ENCODE peak calls at places on chromosome 6, in eight cellular contexts. J is endothelial cell of umbilical vein, M is tibial nerve, S is sigmoid colon, P is ovary, V is prostate gland, D is K562, H is HCT116. R is an unnamed sample.

GRCh38 chr6:54262956-54263355 is 45.3 kb upstream of the TINAG start:
- DNase-seq in J (no peak), M (no peak), S (no peak), P (no peak), V (no peak), D (no peak), H (no peak), R (no peak)

GRCh38 chr6:6386010-6386409 is 65.5 kb upstream of the F13A1 start:
- DNase-seq in J (no peak), M (no peak), S (no peak), P (no peak), V (no peak), D (no peak), H (no peak), R (no peak)

GRCh38 chr6:35804996-35805736 is at the start of gene LHFPL5:
- DNase-seq in J (peak; percentile 35), M (no peak), S (no peak), P (peak; percentile 71), V (no peak), D (peak; percentile 95), H (no peak), R (no peak)

GRCh38 chr6:152099816-152100618 is 292.5 kb downstream of the ESR1 start:
- DNase-seq in J (peak; percentile 68), M (no peak), S (no peak), P (no peak), V (no peak), D (no peak), H (no peak), R (peak; percentile 80)

GRCh38 chr6:141521440-141521839 is 611.3 kb upstream of the GJE1 start:
- DNase-seq in J (peak; percentile 24), M (no peak), S (no peak), P (no peak), V (no peak), D (no peak), H (no peak), R (no peak)

GRCh38 chr6:21384211-21384610 is 209.3 kb upstream of the SOX4 start:
- DNase-seq in J (no peak), M (no peak), S (no peak), P (no peak), V (no peak), D (no peak), H (no peak), R (no peak)

GRCh38 chr6:34484899-34485298 is 19.0 kb downstream of the PACSIN1 start:
- DNase-seq in J (no peak), M (no peak), S (no peak), P (no peak), V (no peak), D (peak; percentile 52), H (peak; percentile 28), R (no peak)

GRCh38 chr6:24936641-24937317 is 1.0 kb upstream of the RIPOR2 start:
- DNase-seq in J (no peak), M (no peak), S (no peak), P (no peak), V (no peak), D (no peak), H (no peak), R (no peak)

GRCh38 chr6:80214436-80215022 is 108.1 kb downstream of the BCKDHB start:
- DNase-seq in J (peak; percentile 62), M (no peak), S (no peak), P (no peak), V (peak; percentile 10), D (peak; percentile 51), H (peak; percentile 22), R (no peak)

GRCh38 chr6:166330612-166331011 is 11.7 kb downstream of the SFT2D1 start:
- DNase-seq in J (no peak), M (no peak), S (no peak), P (peak; percentile 54), V (no peak), D (peak; percentile 98), H (no peak), R (no peak)

GRCh38 chr6:114344216-114344970 is 1.6 kb upstream of the HS3ST5 start:
- DNase-seq in J (peak; percentile 6), M (no peak), S (no peak), P (no peak), V (no peak), D (no peak), H (no peak), R (no peak)

GRCh38 chr6:91708534-91708933 is 1121.7 kb upstream of the MAP3K7 start:
- DNase-seq in J (no peak), M (no peak), S (no peak), P (no peak), V (no peak), D (no peak), H (no peak), R (no peak)

GRCh38 chr6:63764318-63764916 is 128.8 kb downstream of the PHF3 start:
- DNase-seq in J (peak; percentile 52), M (no peak), S (no peak), P (no peak), V (no peak), D (no peak), H (peak; percentile 29), R (no peak)

GRCh38 chr6:170203212-170203611 is 87.7 kb downstream of the DLL1 start:
- DNase-seq in J (no peak), M (peak; percentile 1), S (no peak), P (no peak), V (peak; percentile 3), D (no peak), H (no peak), R (peak; percentile 66)

GRCh38 chr6:39330476-39330875 is 8.0 kb upstream of the KCNK16 start:
- DNase-seq in J (no peak), M (no peak), S (no peak), P (no peak), V (peak; percentile 61), D (no peak), H (no peak), R (no peak)

DNA sequence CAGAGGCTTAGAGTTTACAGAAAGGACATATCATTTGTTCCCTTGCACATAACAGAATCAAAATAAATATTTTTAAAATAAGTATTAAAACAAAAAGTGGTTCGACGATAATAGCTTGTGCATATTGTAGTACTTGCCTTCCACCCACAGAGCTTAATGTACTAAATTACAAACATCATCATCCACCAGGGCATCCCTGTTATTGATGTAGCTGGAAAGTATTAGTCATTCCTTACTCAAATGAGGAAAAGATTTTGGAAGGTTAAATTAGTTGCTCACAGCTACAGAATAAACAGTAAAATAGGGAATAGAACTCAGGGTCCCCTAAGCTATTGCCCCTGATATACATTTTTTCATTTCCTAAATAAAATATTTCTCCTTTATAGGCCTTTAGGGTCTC is 150.3 kb downstream of the PTPRK start:
- DNase-seq in J (peak; percentile 71), M (no peak), S (no peak), P (no peak), V (no peak), D (no peak), H (no peak), R (no peak)
- TF ChIP-seq CTCF in J (no peak), M (no peak), S (no peak), P (peak; percentile 39), V (no peak), D (no peak), H (no peak), R (no peak)

DNA sequence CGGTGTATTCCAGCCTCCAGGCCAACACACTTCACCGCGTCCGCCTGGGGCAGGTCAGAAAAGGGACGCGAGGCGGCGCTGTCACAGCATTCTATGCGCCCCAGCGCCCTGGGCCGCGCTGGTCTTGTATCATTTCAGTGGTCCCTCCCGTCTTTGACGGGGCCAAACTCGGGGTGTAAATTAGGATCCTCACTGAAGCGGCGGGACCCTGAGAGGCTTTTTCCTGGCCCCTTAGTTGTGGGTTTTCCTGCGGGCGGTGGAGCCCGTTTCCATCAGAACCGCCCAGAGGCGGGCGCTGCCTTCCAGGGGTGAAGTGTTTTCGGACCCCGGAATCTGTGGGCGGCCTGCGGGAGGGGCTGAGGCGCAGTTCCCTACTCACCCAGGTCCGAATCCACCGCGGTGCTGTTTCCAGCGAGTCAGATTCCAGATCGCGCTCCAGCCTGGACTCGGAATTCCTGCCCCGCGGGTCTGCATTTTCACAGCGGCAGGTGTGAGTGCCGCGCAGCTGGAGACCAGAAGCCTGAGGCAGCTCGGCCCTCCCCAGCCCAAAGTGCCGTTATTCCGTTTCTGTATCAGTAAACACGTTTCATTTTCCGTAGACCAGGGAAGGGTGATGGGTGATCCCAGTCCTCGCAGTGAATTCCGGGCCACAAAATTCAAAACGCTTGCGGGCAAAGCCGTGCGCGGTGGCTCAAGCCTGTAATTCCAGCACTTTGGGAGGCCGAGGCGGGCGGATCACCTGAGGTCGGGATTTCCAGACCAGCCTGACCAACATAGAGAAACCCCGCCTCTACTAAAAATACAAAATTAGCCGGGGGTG is 3.9 kb upstream of the MICB start:
- DNase-seq in J (peak; percentile 86), M (peak; percentile 85), S (peak; percentile 84), P (peak; percentile 68), V (peak; percentile 73), D (peak; percentile 84), H (peak; percentile 66), R (peak; percentile 95)
- H3K27ac ChIP-seq in J (peak overlapping the region; percentile 74), M (peak overlapping the region; percentile 84), S (peak overlapping the region; percentile 59), P (no peak overlapping the region), V (peak overlapping the region; percentile 38), D (peak overlapping the region; percentile 69), H (peak overlapping the region; percentile 76), R (peak overlapping the region; percentile 84)

GRCh38 chr6:52363222-52363867 is 1.4 kb downstream of the PAQR8 start:
- DNase-seq in J (no peak), M (no peak), S (no peak), P (peak; percentile 43), V (no peak), D (no peak), H (no peak), R (no peak)

GRCh38 chr6:52361347-52361944 is 505 bp upstream of the PAQR8 start:
- DNase-seq in J (no peak), M (peak; percentile 33), S (peak; percentile 72), P (peak; percentile 38), V (no peak), D (peak; percentile 44), H (no peak), R (no peak)

GRCh38 chr6:52362443-52363221 is 681 bp downstream of the PAQR8 start:
- DNase-seq in J (peak; percentile 18), M (peak; percentile 17), S (peak; percentile 65), P (peak; percentile 69), V (no peak), D (peak; percentile 47), H (no peak), R (no peak)

GRCh38 chr6:52360601-52361346 is 1.2 kb upstream of the PAQR8 start:
- DNase-seq in J (no peak), M (no peak), S (no peak), P (no peak), V (no peak), D (peak; percentile 46), H (no peak), R (no peak)

DNA sequence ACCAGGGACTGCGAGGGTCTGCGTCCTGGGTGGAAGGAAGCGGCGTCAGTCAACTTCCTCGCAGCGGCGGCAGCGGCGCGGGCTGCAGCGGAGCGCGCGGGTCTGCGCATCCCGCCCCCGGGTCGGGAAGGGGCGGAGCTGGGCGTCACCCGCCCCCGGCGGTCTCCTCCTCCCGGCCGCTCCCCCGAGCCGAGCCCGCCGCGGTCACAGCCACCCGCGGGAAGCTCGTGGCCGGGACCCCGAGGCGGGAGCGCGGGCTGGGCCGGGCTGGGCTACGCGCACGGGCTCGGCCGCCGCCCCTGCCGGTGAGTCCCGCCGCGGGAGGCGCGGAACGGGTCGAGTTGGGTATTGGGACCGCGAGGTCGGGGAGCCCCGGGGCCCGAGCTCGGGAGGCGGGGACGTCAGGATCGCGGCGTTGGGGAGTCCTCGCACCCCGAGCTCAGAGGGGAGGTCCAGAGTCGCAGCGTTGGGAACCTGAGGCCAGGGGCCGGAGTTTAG is at the start of gene PAQR8:
- DNase-seq in J (peak; percentile 66), M (peak; percentile 33), S (peak; percentile 87), P (peak; percentile 87), V (peak; percentile 48), D (peak; percentile 96), H (peak; percentile 10), R (no peak)
- TF ChIP-seq POLR2A in J (peak; percentile 42), M (peak; percentile 87), S (peak; percentile 25), P (peak; percentile 80), V (peak; percentile 59), D (peak; percentile 66), H (peak; percentile 86), R (no peak)

GRCh38 chr6:135506270-135506997 is 8.9 kb upstream of the AHI1 start:
- DNase-seq in J (peak; percentile 61), M (no peak), S (no peak), P (no peak), V (peak; percentile 25), D (peak; percentile 55), H (no peak), R (no peak)
- TF ChIP-seq CTCF in J (peak; percentile 32), M (peak; percentile 34), S (peak; percentile 42), P (peak; percentile 49), V (peak; percentile 25), D (peak; percentile 90), H (peak; percentile 69), R (peak; percentile 47)

R was measured in esophagus muscularis mucosa.